ENCODE peak calls at places on chromosomes 13 and 19, in seven cellular contexts. L is RWPE1; V is HCT116; D is CD4-positive, alpha-beta T cell; J is HL-60; Z is pancreas; R is H9. O is an unnamed sample.

GRCh38 chr19:35995655-35995993 is 636 bp downstream of the SDHAF1 start:
- DNase-seq in L (peak), V (no peak), D (no peak), J (peak), Z (peak), R (peak), O (peak)

GRCh38 chr13:61900033-61900432 is 484.4 kb upstream of the PCDH20 start:
- DNase-seq in L (no peak), V (no peak), D (no peak), J (no peak), Z (no peak), R (no peak), O (no peak)

GRCh38 chr19:10766681-10767201 is 48.9 kb downstream of the DNM2 start:
- DNase-seq in L (no peak), V (no peak), D (no peak), J (no peak), Z (peak), R (no peak), O (peak)

GRCh38 chr19:11067356-11068113 is 21.7 kb upstream of the LDLR start:
- DNase-seq in L (no peak), V (no peak), D (no peak), J (no peak), Z (no peak), R (no peak), O (no peak)

GRCh38 chr13:95540848-95541247 is 11.7 kb upstream of the CLDN10 start:
- DNase-seq in L (no peak), V (no peak), D (no peak), J (no peak), Z (peak), R (no peak), O (no peak)

GRCh38 chr13:63449549-63449948 is 2033.9 kb upstream of the PCDH20 start:
- DNase-seq in L (no peak), V (no peak), D (no peak), J (no peak), Z (no peak), R (no peak), O (no peak)

GRCh38 chr19:42284641-42285341 is 15.7 kb downstream of the CIC start:
- DNase-seq in L (no peak), V (no peak), D (no peak), J (no peak), Z (no peak), R (peak), O (no peak)

GRCh38 chr13:49400755-49401659 is 42.9 kb downstream of the CAB39L start:
- DNase-seq in L (no peak), V (no peak), D (no peak), J (no peak), Z (peak), R (no peak), O (peak)

GRCh38 chr19:4352701-4353121 is 9.3 kb downstream of the MPND start:
- DNase-seq in L (peak), V (no peak), D (peak), J (no peak), Z (no peak), R (peak), O (peak)

GRCh38 chr13:50116430-50116973 is 101.3 kb downstream of the KCNRG start:
- DNase-seq in L (no peak), V (no peak), D (no peak), J (no peak), Z (no peak), R (no peak), O (no peak)

GRCh38 chr13:114107686-114108081 is 24.7 kb downstream of the RASA3 start:
- DNase-seq in L (no peak), V (no peak), D (no peak), J (no peak), Z (no peak), R (no peak), O (no peak)

GRCh38 chr19:11699931-11700794 is 38.6 kb downstream of the ZNF823 start:
- DNase-seq in L (peak), V (peak), D (no peak), J (no peak), Z (no peak), R (no peak), O (peak)

GRCh38 chr19:1766800-1767352 is 13.6 kb downstream of the ONECUT3 start:
- DNase-seq in L (no peak), V (no peak), D (no peak), J (no peak), Z (no peak), R (no peak), O (no peak)

GRCh38 chr19:27740396-27740795 is 1472.6 kb downstream of the UQCRFS1 start:
- DNase-seq in L (no peak), V (no peak), D (no peak), J (no peak), Z (no peak), R (peak), O (no peak)

GRCh38 chr13:78764665-78765064 is 105.7 kb upstream of the OBI1 start:
- DNase-seq in L (no peak), V (no peak), D (no peak), J (no peak), Z (no peak), R (peak), O (no peak)

GRCh38 chr13:95564091-95564490 is 11.6 kb downstream of the CLDN10 start:
- DNase-seq in L (no peak), V (no peak), D (no peak), J (no peak), Z (no peak), R (no peak), O (no peak)

GRCh38 chr13:102002271-102002670 is 399.6 kb downstream of the FGF14 start:
- DNase-seq in L (no peak), V (no peak), D (no peak), J (no peak), Z (no peak), R (no peak), O (no peak)

GRCh38 chr19:10748924-10749434 is 31.1 kb downstream of the DNM2 start:
- DNase-seq in L (peak), V (peak), D (no peak), J (no peak), Z (peak), R (no peak), O (peak)

GRCh38 chr19:33388231-33388816 is 14.8 kb downstream of the CEBPG start:
- DNase-seq in L (no peak), V (no peak), D (no peak), J (no peak), Z (no peak), R (no peak), O (no peak)

GRCh38 chr19:6828306-6828697 is 55.8 kb downstream of the VAV1 start:
- DNase-seq in L (peak), V (peak), D (no peak), J (no peak), Z (no peak), R (peak), O (no peak)

GRCh38 chr13:59479629-59480028 is 684.1 kb downstream of the DIAPH3 start:
- DNase-seq in L (no peak), V (no peak), D (no peak), J (no peak), Z (no peak), R (peak), O (no peak)

GRCh38 chr19:35264281-35265125 is 4.3 kb upstream of the USF2 start:
- DNase-seq in L (no peak), V (no peak), D (no peak), J (no peak), Z (no peak), R (peak), O (no peak)

GRCh38 chr19:17687857-17688784 is at the start of gene UNC13A:
- DNase-seq in L (peak), V (no peak), D (peak), J (no peak), Z (peak), R (peak), O (no peak)

GRCh38 chr13:77184455-77184854 is 142.4 kb downstream of the MYCBP2 start:
- DNase-seq in L (no peak), V (no peak), D (no peak), J (peak), Z (no peak), R (no peak), O (no peak)

GRCh38 chr13:112587359-112587766 is 590 bp downstream of the TUBGCP3 start:
- DNase-seq in L (peak), V (peak), D (peak), J (peak), Z (peak), R (peak), O (peak)

GRCh38 chr19:52442179-52442578 is 11.2 kb upstream of the ZNF578 start:
- DNase-seq in L (no peak), V (no peak), D (no peak), J (no peak), Z (no peak), R (no peak), O (no peak)

GRCh38 chr13:109332501-109333499 is 453.6 kb downstream of the IRS2 start:
- DNase-seq in L (no peak), V (no peak), D (no peak), J (no peak), Z (no peak), R (peak), O (peak)

GRCh38 chr13:79281335-79281734 is 124.7 kb downstream of the RBM26 start:
- DNase-seq in L (no peak), V (no peak), D (no peak), J (no peak), Z (no peak), R (peak), O (no peak)

GRCh38 chr19:35002037-35002535 is 2.0 kb downstream of the GRAMD1A start:
- DNase-seq in L (no peak), V (no peak), D (no peak), J (no peak), Z (no peak), R (no peak), O (no peak)

GRCh38 chr13:21347753-21348318 is 111.3 kb downstream of the ZDHHC20 start:
- DNase-seq in L (no peak), V (no peak), D (no peak), J (no peak), Z (no peak), R (peak), O (no peak)

GRCh38 chr13:91304740-91305139 is 42.7 kb upstream of the MIR17HG start:
- DNase-seq in L (no peak), V (no peak), D (no peak), J (no peak), Z (no peak), R (no peak), O (no peak)
- H3K27ac ChIP-seq in L (no peak), V (no peak), D (no peak), J (no peak), Z (no peak), R (no peak), O (no peak)

GRCh38 chr19:40241809-40242384 is 15.4 kb upstream of the CCNP start:
- DNase-seq in L (no peak), V (no peak), D (no peak), J (no peak), Z (no peak), R (no peak), O (no peak)
- H3K27ac ChIP-seq in L (peak), V (no peak), D (no peak), J (no peak), Z (no peak), R (no peak), O (no peak)

GRCh38 chr13:25688524-25688923 is 316.8 kb downstream of the ATP8A2 start:
- DNase-seq in L (no peak), V (no peak), D (no peak), J (no peak), Z (no peak), R (no peak), O (no peak)

GRCh38 chr13:25689539-25689938 is 317.8 kb downstream of the ATP8A2 start:
- DNase-seq in L (no peak), V (no peak), D (no peak), J (no peak), Z (no peak), R (no peak), O (no peak)

GRCh38 chr13:25691654-25692053 is 319.9 kb downstream of the ATP8A2 start:
- DNase-seq in L (no peak), V (no peak), D (no peak), J (no peak), Z (no peak), R (no peak), O (no peak)

GRCh38 chr13:25692156-25692555 is 320.4 kb downstream of the ATP8A2 start:
- DNase-seq in L (no peak), V (no peak), D (no peak), J (no peak), Z (no peak), R (peak), O (no peak)

GRCh38 chr13:25690582-25690981 is 318.8 kb downstream of the ATP8A2 start:
- DNase-seq in L (no peak), V (no peak), D (no peak), J (no peak), Z (no peak), R (no peak), O (no peak)
- H3K27ac ChIP-seq in L (no peak), V (no peak), D (no peak), J (no peak), Z (no peak), R (no peak), O (no peak)

GRCh38 chr19:13821292-13821691 is 26.0 kb downstream of the ZSWIM4 start:
- DNase-seq in L (no peak), V (no peak), D (no peak), J (no peak), Z (no peak), R (no peak), O (no peak)

GRCh38 chr19:13824703-13825102 is 29.5 kb downstream of the ZSWIM4 start:
- DNase-seq in L (no peak), V (no peak), D (no peak), J (no peak), Z (no peak), R (no peak), O (no peak)

GRCh38 chr19:13823901-13824300 is 28.7 kb downstream of the ZSWIM4 start:
- DNase-seq in L (no peak), V (no peak), D (no peak), J (no peak), Z (no peak), R (no peak), O (no peak)

GRCh38 chr19:13825489-13826475 is 30.5 kb downstream of the ZSWIM4 start:
- DNase-seq in L (no peak), V (no peak), D (no peak), J (no peak), Z (no peak), R (peak), O (no peak)

GRCh38 chr19:13823256-13823655 is 28.0 kb downstream of the ZSWIM4 start:
- DNase-seq in L (no peak), V (no peak), D (no peak), J (no peak), Z (no peak), R (no peak), O (no peak)
- H3K27ac ChIP-seq in L (peak), V (no peak), D (no peak), J (no peak), Z (no peak), R (no peak), O (no peak)

GRCh38 chr13:98157188-98157587 is 14.3 kb downstream of the FARP1 start:
- DNase-seq in L (no peak), V (no peak), D (no peak), J (no peak), Z (no peak), R (no peak), O (no peak)

GRCh38 chr13:98158172-98158907 is 15.4 kb downstream of the FARP1 start:
- DNase-seq in L (no peak), V (no peak), D (no peak), J (no peak), Z (peak), R (no peak), O (no peak)

GRCh38 chr13:98156259-98156658 is 13.4 kb downstream of the FARP1 start:
- DNase-seq in L (no peak), V (no peak), D (no peak), J (no peak), Z (no peak), R (no peak), O (no peak)

GRCh38 chr13:98155475-98156111 is 12.7 kb downstream of the FARP1 start:
- DNase-seq in L (no peak), V (no peak), D (no peak), J (no peak), Z (no peak), R (no peak), O (no peak)

GRCh38 chr13:98157609-98158008 is 14.7 kb downstream of the FARP1 start:
- DNase-seq in L (no peak), V (no peak), D (no peak), J (no peak), Z (no peak), R (no peak), O (no peak)
- H3K27ac ChIP-seq in L (no peak), V (no peak), D (no peak), J (no peak), Z (no peak), R (no peak), O (no peak)

GRCh38 chr13:30529085-30529815 is 63.5 kb upstream of the HMGB1 start:
- DNase-seq in L (no peak), V (no peak), D (no peak), J (no peak), Z (no peak), R (no peak), O (no peak)
- H3K27ac ChIP-seq in L (no peak), V (no peak), D (no peak), J (no peak), Z (no peak), R (no peak), O (no peak)

DNA sequence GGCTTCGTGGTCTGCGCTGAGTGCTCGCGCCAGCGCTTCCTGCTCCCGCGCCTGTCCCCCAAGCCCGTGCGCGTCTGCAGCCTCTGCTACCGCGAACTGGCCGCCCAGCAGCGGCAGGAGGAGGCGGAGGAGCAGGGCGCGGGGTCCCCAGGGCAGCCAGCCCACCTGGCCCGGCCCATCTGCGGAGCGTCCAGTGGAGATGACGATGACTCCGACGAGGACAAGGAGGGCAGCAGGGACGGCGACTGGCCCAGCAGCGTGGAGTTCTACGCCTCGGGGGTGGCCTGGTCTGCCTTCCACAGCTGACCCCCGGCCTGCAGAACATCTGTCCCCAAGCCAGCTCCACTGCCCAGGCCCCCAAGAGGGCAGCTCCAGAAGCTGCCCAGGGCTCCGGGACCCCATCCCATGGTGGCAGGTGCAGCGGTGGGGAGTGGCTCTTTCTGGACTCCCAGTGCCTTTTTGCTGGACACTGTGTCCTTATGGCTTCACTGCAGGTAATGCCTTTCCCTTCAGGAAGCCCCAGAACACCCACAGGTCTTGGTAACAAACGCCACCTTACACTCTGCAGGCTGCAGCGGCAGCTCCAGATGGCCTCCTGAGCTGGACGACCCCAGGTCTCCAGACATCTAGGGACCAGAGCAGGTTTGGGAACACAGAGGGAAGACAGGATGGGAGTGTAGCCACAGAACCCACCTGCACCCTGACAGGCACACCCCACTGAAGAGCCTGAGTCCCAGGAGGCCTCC is 9.3 kb downstream of the PLEKHF1 start:
- DNase-seq in L (no peak), V (no peak), D (no peak), J (no peak), Z (no peak), R (no peak), O (no peak)
- H3K27ac ChIP-seq in L (no peak), V (no peak), D (peak), J (no peak), Z (no peak), R (no peak), O (peak)